ENCODE peak calls at places on chromosome 16, in eight cellular contexts. One of them, this sample, is unnamed.

GRCh38 chr16:592518-593306 is 2.8 kb downstream of the RAB40C start:
- DNase-seq in AG10803: peak; percentile 43
- DNase-seq in SW 1271: no peak
- DNase-seq in activated T-cell treated with anti-CD3 and anti-CD28 coated beads for 1 hour: no peak
- DNase-seq in AG09319: no peak
- DNase-seq in left ventricle myocardium superior: no peak
- DNase-seq in A172: no peak
- DNase-seq in retina: no peak
- DNase-seq in this sample: no peak

GRCh38 chr16:28575446-28576109 is 21.3 kb downstream of the SULT1A2 start:
- DNase-seq in AG10803: no peak
- DNase-seq in SW 1271: no peak
- DNase-seq in activated T-cell treated with anti-CD3 and anti-CD28 coated beads for 1 hour: no peak
- DNase-seq in AG09319: no peak
- DNase-seq in left ventricle myocardium superior: no peak
- DNase-seq in A172: no peak
- DNase-seq in retina: no peak
- DNase-seq in this sample: no peak

GRCh38 chr16:86614699-86615098 is 36.4 kb downstream of the FOXL1 start:
- DNase-seq in AG10803: no peak
- DNase-seq in SW 1271: no peak
- DNase-seq in activated T-cell treated with anti-CD3 and anti-CD28 coated beads for 1 hour: no peak
- DNase-seq in AG09319: no peak
- DNase-seq in left ventricle myocardium superior: no peak
- DNase-seq in A172: no peak
- DNase-seq in retina: no peak
- DNase-seq in this sample: no peak

GRCh38 chr16:1218061-1218929 is 6.8 kb downstream of the TPSG1 start:
- DNase-seq in AG10803: no peak
- DNase-seq in SW 1271: no peak
- DNase-seq in activated T-cell treated with anti-CD3 and anti-CD28 coated beads for 1 hour: no peak
- DNase-seq in AG09319: no peak
- DNase-seq in left ventricle myocardium superior: no peak
- DNase-seq in A172: no peak
- DNase-seq in retina: no peak
- DNase-seq in this sample: no peak

GRCh38 chr16:28181557-28181914 is 30.2 kb downstream of the XPO6 start:
- DNase-seq in AG10803: peak; percentile 95
- DNase-seq in SW 1271: peak; percentile 94
- DNase-seq in activated T-cell treated with anti-CD3 and anti-CD28 coated beads for 1 hour: no peak
- DNase-seq in AG09319: peak; percentile 75
- DNase-seq in left ventricle myocardium superior: no peak
- DNase-seq in A172: peak; percentile 97
- DNase-seq in retina: no peak
- DNase-seq in this sample: no peak

GRCh38 chr16:12548270-12548983 is 255.3 kb downstream of the CPPED1 start:
- DNase-seq in AG10803: no peak
- DNase-seq in SW 1271: no peak
- DNase-seq in activated T-cell treated with anti-CD3 and anti-CD28 coated beads for 1 hour: no peak
- DNase-seq in AG09319: no peak
- DNase-seq in left ventricle myocardium superior: no peak
- DNase-seq in A172: no peak
- DNase-seq in retina: no peak
- DNase-seq in this sample: no peak

GRCh38 chr16:50386819-50387218 is 18.0 kb upstream of the BRD7 start:
- DNase-seq in AG10803: no peak
- DNase-seq in SW 1271: no peak
- DNase-seq in activated T-cell treated with anti-CD3 and anti-CD28 coated beads for 1 hour: no peak
- DNase-seq in AG09319: no peak
- DNase-seq in left ventricle myocardium superior: no peak
- DNase-seq in A172: no peak
- DNase-seq in retina: no peak
- DNase-seq in this sample: no peak

GRCh38 chr16:86052115-86052670 is 153.2 kb downstream of the IRF8 start:
- DNase-seq in AG10803: no peak
- DNase-seq in SW 1271: no peak
- DNase-seq in activated T-cell treated with anti-CD3 and anti-CD28 coated beads for 1 hour: no peak
- DNase-seq in AG09319: no peak
- DNase-seq in left ventricle myocardium superior: no peak
- DNase-seq in A172: no peak
- DNase-seq in retina: peak; percentile 4
- DNase-seq in this sample: no peak

GRCh38 chr16:11212819-11213196 is 43.2 kb downstream of the SOCS1 start:
- DNase-seq in AG10803: no peak
- DNase-seq in SW 1271: no peak
- DNase-seq in activated T-cell treated with anti-CD3 and anti-CD28 coated beads for 1 hour: no peak
- DNase-seq in AG09319: no peak
- DNase-seq in left ventricle myocardium superior: peak; percentile 41
- DNase-seq in A172: no peak
- DNase-seq in retina: no peak
- DNase-seq in this sample: no peak

GRCh38 chr16:2233872-2234812 is 2.1 kb upstream of the DNASE1L2 start:
- DNase-seq in AG10803: no peak
- DNase-seq in SW 1271: no peak
- DNase-seq in activated T-cell treated with anti-CD3 and anti-CD28 coated beads for 1 hour: no peak
- DNase-seq in AG09319: no peak
- DNase-seq in left ventricle myocardium superior: peak; percentile 27
- DNase-seq in A172: no peak
- DNase-seq in retina: no peak
- DNase-seq in this sample: no peak

GRCh38 chr16:90022209-90023077 is 3.2 kb upstream of the DBNDD1 start:
- DNase-seq in AG10803: peak; percentile 80
- DNase-seq in SW 1271: peak; percentile 82
- DNase-seq in activated T-cell treated with anti-CD3 and anti-CD28 coated beads for 1 hour: peak; percentile 62
- DNase-seq in AG09319: peak; percentile 52
- DNase-seq in left ventricle myocardium superior: peak; percentile 96
- DNase-seq in A172: peak; percentile 78
- DNase-seq in retina: peak; percentile 93
- DNase-seq in this sample: peak; percentile 69

GRCh38 chr16:27966756-27967155 is 96.8 kb downstream of the GSG1L start:
- DNase-seq in AG10803: no peak
- DNase-seq in SW 1271: no peak
- DNase-seq in activated T-cell treated with anti-CD3 and anti-CD28 coated beads for 1 hour: no peak
- DNase-seq in AG09319: no peak
- DNase-seq in left ventricle myocardium superior: no peak
- DNase-seq in A172: no peak
- DNase-seq in retina: no peak
- DNase-seq in this sample: no peak

GRCh38 chr16:19140392-19140791 is 26.6 kb downstream of the ITPRIPL2 start:
- DNase-seq in AG10803: no peak
- DNase-seq in SW 1271: no peak
- DNase-seq in activated T-cell treated with anti-CD3 and anti-CD28 coated beads for 1 hour: no peak
- DNase-seq in AG09319: no peak
- DNase-seq in left ventricle myocardium superior: no peak
- DNase-seq in A172: no peak
- DNase-seq in retina: no peak
- DNase-seq in this sample: no peak

GRCh38 chr16:87851141-87851587 is 18.1 kb downstream of the SLC7A5 start:
- DNase-seq in AG10803: no peak
- DNase-seq in SW 1271: no peak
- DNase-seq in activated T-cell treated with anti-CD3 and anti-CD28 coated beads for 1 hour: no peak
- DNase-seq in AG09319: no peak
- DNase-seq in left ventricle myocardium superior: no peak
- DNase-seq in A172: no peak
- DNase-seq in retina: no peak
- DNase-seq in this sample: no peak

GRCh38 chr16:31475949-31476304 is 4.0 kb downstream of the TGFB1I1 start:
- DNase-seq in AG10803: no peak
- DNase-seq in SW 1271: no peak
- DNase-seq in activated T-cell treated with anti-CD3 and anti-CD28 coated beads for 1 hour: no peak
- DNase-seq in AG09319: no peak
- DNase-seq in left ventricle myocardium superior: no peak
- DNase-seq in A172: no peak
- DNase-seq in retina: no peak
- DNase-seq in this sample: peak; percentile 18

GRCh38 chr16:278863-279366 is 1.5 kb upstream of the ARHGDIG start:
- DNase-seq in AG10803: no peak
- DNase-seq in SW 1271: peak; percentile 6
- DNase-seq in activated T-cell treated with anti-CD3 and anti-CD28 coated beads for 1 hour: no peak
- DNase-seq in AG09319: no peak
- DNase-seq in left ventricle myocardium superior: no peak
- DNase-seq in A172: peak; percentile 83
- DNase-seq in retina: no peak
- DNase-seq in this sample: peak; percentile 52

GRCh38 chr16:24257965-24258364 is 1.8 kb downstream of the CACNG3 start:
- DNase-seq in AG10803: no peak
- DNase-seq in SW 1271: no peak
- DNase-seq in activated T-cell treated with anti-CD3 and anti-CD28 coated beads for 1 hour: no peak
- DNase-seq in AG09319: no peak
- DNase-seq in left ventricle myocardium superior: no peak
- DNase-seq in A172: no peak
- DNase-seq in retina: no peak
- DNase-seq in this sample: no peak

This sample was measured in naive thymus-derived CD8-positive, alpha-beta T cell.